ENCODE peak calls at places on chromosome 3, in ten cellular contexts. One of them, this sample, is unnamed.

GRCh38 chr3:40616420-40616819 is 91.7 kb downstream of the ZNF621 start:
- DNase-seq in HEK293T: no peak
- DNase-seq in lung microvascular endothelial cell: no peak
- DNase-seq in hippocampal formation: no peak
- DNase-seq in stimulated activated CD8-positive, alpha-beta memory T cell treated with anti-CD3 and anti-CD28 coated beads, Interleukin-4, amount 100 ng/mL, for 24 hours: no peak
- DNase-seq in activated CD4-positive, alpha-beta T cell treated with anti-CD3 and anti-CD28 coated beads, Interleukin-2, amount 10 ng/mL, durations not matched to agents 7 days and 5 days: no peak
- DNase-seq in aorta: no peak
- DNase-seq in amniotic epithelial cell: no peak
- DNase-seq in Daoy: no peak
- DNase-seq in A549: no peak
- DNase-seq in this sample: no peak

GRCh38 chr3:122562923-122563716 is 980 bp downstream of the PARP9 start:
- DNase-seq in HEK293T: no peak
- DNase-seq in lung microvascular endothelial cell: no peak
- DNase-seq in hippocampal formation: no peak
- DNase-seq in stimulated activated CD8-positive, alpha-beta memory T cell treated with anti-CD3 and anti-CD28 coated beads, Interleukin-4, amount 100 ng/mL, for 24 hours: no peak
- DNase-seq in activated CD4-positive, alpha-beta T cell treated with anti-CD3 and anti-CD28 coated beads, Interleukin-2, amount 10 ng/mL, durations not matched to agents 7 days and 5 days: no peak
- DNase-seq in aorta: no peak
- DNase-seq in amniotic epithelial cell: no peak
- DNase-seq in Daoy: no peak
- DNase-seq in A549: no peak
- DNase-seq in this sample: no peak

GRCh38 chr3:8500208-8500961 is 1.2 kb upstream of the LMCD1 start:
- DNase-seq in HEK293T: no peak
- DNase-seq in lung microvascular endothelial cell: peak
- DNase-seq in hippocampal formation: peak
- DNase-seq in stimulated activated CD8-positive, alpha-beta memory T cell treated with anti-CD3 and anti-CD28 coated beads, Interleukin-4, amount 100 ng/mL, for 24 hours: no peak
- DNase-seq in activated CD4-positive, alpha-beta T cell treated with anti-CD3 and anti-CD28 coated beads, Interleukin-2, amount 10 ng/mL, durations not matched to agents 7 days and 5 days: no peak
- DNase-seq in aorta: no peak
- DNase-seq in amniotic epithelial cell: peak
- DNase-seq in Daoy: peak
- DNase-seq in A549: no peak
- DNase-seq in this sample: no peak

GRCh38 chr3:105944281-105944680 is 75.5 kb upstream of the CBLB start:
- DNase-seq in HEK293T: no peak
- DNase-seq in lung microvascular endothelial cell: no peak
- DNase-seq in hippocampal formation: no peak
- DNase-seq in stimulated activated CD8-positive, alpha-beta memory T cell treated with anti-CD3 and anti-CD28 coated beads, Interleukin-4, amount 100 ng/mL, for 24 hours: no peak
- DNase-seq in activated CD4-positive, alpha-beta T cell treated with anti-CD3 and anti-CD28 coated beads, Interleukin-2, amount 10 ng/mL, durations not matched to agents 7 days and 5 days: no peak
- DNase-seq in aorta: no peak
- DNase-seq in amniotic epithelial cell: no peak
- DNase-seq in Daoy: no peak
- DNase-seq in A549: no peak
- DNase-seq in this sample: no peak

GRCh38 chr3:172285844-172286243 is 162.4 kb downstream of the GHSR start:
- DNase-seq in HEK293T: no peak
- DNase-seq in lung microvascular endothelial cell: no peak
- DNase-seq in hippocampal formation: no peak
- DNase-seq in stimulated activated CD8-positive, alpha-beta memory T cell treated with anti-CD3 and anti-CD28 coated beads, Interleukin-4, amount 100 ng/mL, for 24 hours: no peak
- DNase-seq in activated CD4-positive, alpha-beta T cell treated with anti-CD3 and anti-CD28 coated beads, Interleukin-2, amount 10 ng/mL, durations not matched to agents 7 days and 5 days: no peak
- DNase-seq in aorta: no peak
- DNase-seq in amniotic epithelial cell: peak
- DNase-seq in Daoy: no peak
- DNase-seq in A549: no peak
- DNase-seq in this sample: no peak

GRCh38 chr3:68306571-68306970 is 625.8 kb downstream of the TAFA4 start:
- DNase-seq in HEK293T: peak
- DNase-seq in lung microvascular endothelial cell: no peak
- DNase-seq in hippocampal formation: no peak
- DNase-seq in stimulated activated CD8-positive, alpha-beta memory T cell treated with anti-CD3 and anti-CD28 coated beads, Interleukin-4, amount 100 ng/mL, for 24 hours: no peak
- DNase-seq in activated CD4-positive, alpha-beta T cell treated with anti-CD3 and anti-CD28 coated beads, Interleukin-2, amount 10 ng/mL, durations not matched to agents 7 days and 5 days: peak
- DNase-seq in aorta: no peak
- DNase-seq in amniotic epithelial cell: no peak
- DNase-seq in Daoy: no peak
- DNase-seq in A549: no peak
- DNase-seq in this sample: no peak

GRCh38 chr3:9779721-9780450 is 10.1 kb upstream of the CAMK1 start:
- DNase-seq in HEK293T: no peak
- DNase-seq in lung microvascular endothelial cell: no peak
- DNase-seq in hippocampal formation: peak
- DNase-seq in stimulated activated CD8-positive, alpha-beta memory T cell treated with anti-CD3 and anti-CD28 coated beads, Interleukin-4, amount 100 ng/mL, for 24 hours: peak
- DNase-seq in activated CD4-positive, alpha-beta T cell treated with anti-CD3 and anti-CD28 coated beads, Interleukin-2, amount 10 ng/mL, durations not matched to agents 7 days and 5 days: peak
- DNase-seq in aorta: peak
- DNase-seq in amniotic epithelial cell: no peak
- DNase-seq in Daoy: no peak
- DNase-seq in A549: no peak
- DNase-seq in this sample: no peak

GRCh38 chr3:16484216-16484615 is 29.3 kb downstream of the RFTN1 start:
- DNase-seq in HEK293T: no peak
- DNase-seq in lung microvascular endothelial cell: peak
- DNase-seq in hippocampal formation: no peak
- DNase-seq in stimulated activated CD8-positive, alpha-beta memory T cell treated with anti-CD3 and anti-CD28 coated beads, Interleukin-4, amount 100 ng/mL, for 24 hours: no peak
- DNase-seq in activated CD4-positive, alpha-beta T cell treated with anti-CD3 and anti-CD28 coated beads, Interleukin-2, amount 10 ng/mL, durations not matched to agents 7 days and 5 days: no peak
- DNase-seq in aorta: no peak
- DNase-seq in amniotic epithelial cell: peak
- DNase-seq in Daoy: peak
- DNase-seq in A549: no peak
- DNase-seq in this sample: no peak

GRCh38 chr3:136817448-136817847 is 1.5 kb upstream of the SLC35G2 start:
- DNase-seq in HEK293T: no peak
- DNase-seq in lung microvascular endothelial cell: no peak
- DNase-seq in hippocampal formation: no peak
- DNase-seq in stimulated activated CD8-positive, alpha-beta memory T cell treated with anti-CD3 and anti-CD28 coated beads, Interleukin-4, amount 100 ng/mL, for 24 hours: no peak
- DNase-seq in activated CD4-positive, alpha-beta T cell treated with anti-CD3 and anti-CD28 coated beads, Interleukin-2, amount 10 ng/mL, durations not matched to agents 7 days and 5 days: no peak
- DNase-seq in aorta: no peak
- DNase-seq in amniotic epithelial cell: no peak
- DNase-seq in Daoy: peak
- DNase-seq in A549: no peak
- DNase-seq in this sample: no peak

GRCh38 chr3:66144792-66145733 is 75.7 kb upstream of the SLC25A26 start:
- DNase-seq in HEK293T: peak
- DNase-seq in lung microvascular endothelial cell: no peak
- DNase-seq in hippocampal formation: no peak
- DNase-seq in stimulated activated CD8-positive, alpha-beta memory T cell treated with anti-CD3 and anti-CD28 coated beads, Interleukin-4, amount 100 ng/mL, for 24 hours: no peak
- DNase-seq in activated CD4-positive, alpha-beta T cell treated with anti-CD3 and anti-CD28 coated beads, Interleukin-2, amount 10 ng/mL, durations not matched to agents 7 days and 5 days: no peak
- DNase-seq in aorta: no peak
- DNase-seq in amniotic epithelial cell: no peak
- DNase-seq in Daoy: peak
- DNase-seq in A549: no peak
- DNase-seq in this sample: no peak

GRCh38 chr3:183455064-183455463 is 26.6 kb upstream of the MCF2L2 start:
- DNase-seq in HEK293T: no peak
- DNase-seq in lung microvascular endothelial cell: peak
- DNase-seq in hippocampal formation: peak
- DNase-seq in stimulated activated CD8-positive, alpha-beta memory T cell treated with anti-CD3 and anti-CD28 coated beads, Interleukin-4, amount 100 ng/mL, for 24 hours: no peak
- DNase-seq in activated CD4-positive, alpha-beta T cell treated with anti-CD3 and anti-CD28 coated beads, Interleukin-2, amount 10 ng/mL, durations not matched to agents 7 days and 5 days: no peak
- DNase-seq in aorta: no peak
- DNase-seq in amniotic epithelial cell: peak
- DNase-seq in Daoy: peak
- DNase-seq in A549: no peak
- DNase-seq in this sample: no peak

GRCh38 chr3:126194713-126195305 is 14.4 kb upstream of the ALDH1L1 start:
- DNase-seq in HEK293T: no peak
- DNase-seq in lung microvascular endothelial cell: no peak
- DNase-seq in hippocampal formation: no peak
- DNase-seq in stimulated activated CD8-positive, alpha-beta memory T cell treated with anti-CD3 and anti-CD28 coated beads, Interleukin-4, amount 100 ng/mL, for 24 hours: no peak
- DNase-seq in activated CD4-positive, alpha-beta T cell treated with anti-CD3 and anti-CD28 coated beads, Interleukin-2, amount 10 ng/mL, durations not matched to agents 7 days and 5 days: no peak
- DNase-seq in aorta: no peak
- DNase-seq in amniotic epithelial cell: no peak
- DNase-seq in Daoy: no peak
- DNase-seq in A549: no peak
- DNase-seq in this sample: no peak

GRCh38 chr3:47630810-47631209 is 52.1 kb upstream of the CSPG5 start:
- DNase-seq in HEK293T: no peak
- DNase-seq in lung microvascular endothelial cell: no peak
- DNase-seq in hippocampal formation: no peak
- DNase-seq in stimulated activated CD8-positive, alpha-beta memory T cell treated with anti-CD3 and anti-CD28 coated beads, Interleukin-4, amount 100 ng/mL, for 24 hours: no peak
- DNase-seq in activated CD4-positive, alpha-beta T cell treated with anti-CD3 and anti-CD28 coated beads, Interleukin-2, amount 10 ng/mL, durations not matched to agents 7 days and 5 days: no peak
- DNase-seq in aorta: no peak
- DNase-seq in amniotic epithelial cell: no peak
- DNase-seq in Daoy: no peak
- DNase-seq in A549: no peak
- DNase-seq in this sample: no peak

GRCh38 chr3:25455316-25456232 is 27.5 kb downstream of the RARB start:
- DNase-seq in HEK293T: peak
- DNase-seq in lung microvascular endothelial cell: no peak
- DNase-seq in hippocampal formation: peak
- DNase-seq in stimulated activated CD8-positive, alpha-beta memory T cell treated with anti-CD3 and anti-CD28 coated beads, Interleukin-4, amount 100 ng/mL, for 24 hours: no peak
- DNase-seq in activated CD4-positive, alpha-beta T cell treated with anti-CD3 and anti-CD28 coated beads, Interleukin-2, amount 10 ng/mL, durations not matched to agents 7 days and 5 days: no peak
- DNase-seq in aorta: peak
- DNase-seq in amniotic epithelial cell: no peak
- DNase-seq in Daoy: peak
- DNase-seq in A549: no peak
- DNase-seq in this sample: no peak

GRCh38 chr3:127675651-127676391 is 3.1 kb downstream of the ABTB1 start:
- DNase-seq in HEK293T: no peak
- DNase-seq in lung microvascular endothelial cell: no peak
- DNase-seq in hippocampal formation: no peak
- DNase-seq in stimulated activated CD8-positive, alpha-beta memory T cell treated with anti-CD3 and anti-CD28 coated beads, Interleukin-4, amount 100 ng/mL, for 24 hours: no peak
- DNase-seq in activated CD4-positive, alpha-beta T cell treated with anti-CD3 and anti-CD28 coated beads, Interleukin-2, amount 10 ng/mL, durations not matched to agents 7 days and 5 days: no peak
- DNase-seq in aorta: peak
- DNase-seq in amniotic epithelial cell: no peak
- DNase-seq in Daoy: no peak
- DNase-seq in A549: no peak
- DNase-seq in this sample: no peak

GRCh38 chr3:127817331-127817821 is 4.9 kb downstream of the MGLL start:
- DNase-seq in HEK293T: no peak
- DNase-seq in lung microvascular endothelial cell: peak
- DNase-seq in hippocampal formation: no peak
- DNase-seq in stimulated activated CD8-positive, alpha-beta memory T cell treated with anti-CD3 and anti-CD28 coated beads, Interleukin-4, amount 100 ng/mL, for 24 hours: no peak
- DNase-seq in activated CD4-positive, alpha-beta T cell treated with anti-CD3 and anti-CD28 coated beads, Interleukin-2, amount 10 ng/mL, durations not matched to agents 7 days and 5 days: no peak
- DNase-seq in aorta: no peak
- DNase-seq in amniotic epithelial cell: peak
- DNase-seq in Daoy: peak
- DNase-seq in A549: no peak
- DNase-seq in this sample: no peak

GRCh38 chr3:100936931-100937330 is 56.3 kb downstream of the ABI3BP start:
- DNase-seq in HEK293T: no peak
- DNase-seq in lung microvascular endothelial cell: no peak
- DNase-seq in hippocampal formation: no peak
- DNase-seq in stimulated activated CD8-positive, alpha-beta memory T cell treated with anti-CD3 and anti-CD28 coated beads, Interleukin-4, amount 100 ng/mL, for 24 hours: no peak
- DNase-seq in activated CD4-positive, alpha-beta T cell treated with anti-CD3 and anti-CD28 coated beads, Interleukin-2, amount 10 ng/mL, durations not matched to agents 7 days and 5 days: no peak
- DNase-seq in aorta: no peak
- DNase-seq in amniotic epithelial cell: no peak
- DNase-seq in Daoy: no peak
- DNase-seq in A549: no peak
- DNase-seq in this sample: no peak

GRCh38 chr3:51620543-51620942 is 50.5 kb upstream of the TEX264 start:
- DNase-seq in HEK293T: no peak
- DNase-seq in lung microvascular endothelial cell: no peak
- DNase-seq in hippocampal formation: no peak
- DNase-seq in stimulated activated CD8-positive, alpha-beta memory T cell treated with anti-CD3 and anti-CD28 coated beads, Interleukin-4, amount 100 ng/mL, for 24 hours: no peak
- DNase-seq in activated CD4-positive, alpha-beta T cell treated with anti-CD3 and anti-CD28 coated beads, Interleukin-2, amount 10 ng/mL, durations not matched to agents 7 days and 5 days: no peak
- DNase-seq in aorta: no peak
- DNase-seq in amniotic epithelial cell: peak
- DNase-seq in Daoy: no peak
- DNase-seq in A549: no peak
- DNase-seq in this sample: no peak

GRCh38 chr3:55639886-55640765 is 153.0 kb upstream of the WNT5A start:
- DNase-seq in HEK293T: no peak
- DNase-seq in lung microvascular endothelial cell: no peak
- DNase-seq in hippocampal formation: no peak
- DNase-seq in stimulated activated CD8-positive, alpha-beta memory T cell treated with anti-CD3 and anti-CD28 coated beads, Interleukin-4, amount 100 ng/mL, for 24 hours: no peak
- DNase-seq in activated CD4-positive, alpha-beta T cell treated with anti-CD3 and anti-CD28 coated beads, Interleukin-2, amount 10 ng/mL, durations not matched to agents 7 days and 5 days: peak
- DNase-seq in aorta: no peak
- DNase-seq in amniotic epithelial cell: peak
- DNase-seq in Daoy: no peak
- DNase-seq in A549: no peak
- DNase-seq in this sample: no peak

This sample was measured in effector CD8-positive, alpha-beta T cell.